ENCODE peak calls at places on chromosomes 1 and 21, in six cellular contexts. U is KG1, I is HEK293T, L is occipital lobe, G is OCI-M1, J is T-helper 2 cell. V is an unnamed sample.

GRCh38 chr1:220330265-220330664 is 58.0 kb upstream of the RAB3GAP2 start:
- DNase-seq in U (no peak), I (no peak), L (no peak), G (peak), J (no peak), V (no peak)

GRCh38 chr1:100883963-100884362 is 10.7 kb downstream of the EXTL2 start:
- DNase-seq in U (no peak), I (peak), L (no peak), G (peak), J (no peak), V (no peak)

GRCh38 chr1:215793210-215793609 is 226.1 kb downstream of the KCTD3 start:
- DNase-seq in U (no peak), I (peak), L (no peak), G (peak), J (no peak), V (peak)

GRCh38 chr1:54249798-54250497 is 50.0 kb downstream of the MRPL37 start:
- DNase-seq in U (no peak), I (peak), L (no peak), G (no peak), J (no peak), V (peak)

GRCh38 chr1:231841616-231842344 is 215.2 kb downstream of the DISC1 start:
- DNase-seq in U (no peak), I (no peak), L (no peak), G (no peak), J (no peak), V (no peak)

GRCh38 chr21:35412231-35412630 is 363.1 kb upstream of the RUNX1 start:
- DNase-seq in U (no peak), I (no peak), L (no peak), G (no peak), J (no peak), V (no peak)

GRCh38 chr21:45104560-45104959 is 30.2 kb downstream of the ADARB1 start:
- DNase-seq in U (no peak), I (no peak), L (no peak), G (no peak), J (no peak), V (peak)

GRCh38 chr21:32410916-32411315 is 1.6 kb upstream of the EVA1C start:
- DNase-seq in U (no peak), I (no peak), L (no peak), G (no peak), J (no peak), V (no peak)

GRCh38 chr1:229844675-229845074 is 218.6 kb downstream of the URB2 start:
- DNase-seq in U (no peak), I (no peak), L (no peak), G (no peak), J (no peak), V (no peak)

GRCh38 chr1:193486671-193487229 is 300.3 kb upstream of the B3GALT2 start:
- DNase-seq in U (no peak), I (no peak), L (no peak), G (no peak), J (no peak), V (no peak)

GRCh38 chr1:246012271-246012854 is 494.7 kb downstream of the SMYD3 start:
- DNase-seq in U (no peak), I (peak), L (no peak), G (peak), J (no peak), V (peak)

GRCh38 chr1:8202182-8202905 is 115.6 kb upstream of the SLC45A1 start:
- DNase-seq in U (no peak), I (no peak), L (peak), G (no peak), J (no peak), V (peak)

GRCh38 chr1:64664287-64664686 is 80.6 kb upstream of the RAVER2 start:
- DNase-seq in U (no peak), I (no peak), L (no peak), G (no peak), J (no peak), V (no peak)

GRCh38 chr1:75233302-75233929 is 99.2 kb downstream of the LHX8 start:
- DNase-seq in U (no peak), I (peak), L (no peak), G (peak), J (no peak), V (peak)

GRCh38 chr1:218259800-218260199 is 25.3 kb upstream of the RRP15 start:
- DNase-seq in U (no peak), I (peak), L (no peak), G (peak), J (no peak), V (no peak)

GRCh38 chr21:17458279-17458678 is 54.6 kb upstream of the CXADR start:
- DNase-seq in U (no peak), I (no peak), L (no peak), G (no peak), J (no peak), V (no peak)

GRCh38 chr1:195851804-195852203 is 756.4 kb downstream of the KCNT2 start:
- DNase-seq in U (no peak), I (no peak), L (no peak), G (no peak), J (no peak), V (no peak)

GRCh38 chr1:27554293-27554692 is 49.7 kb downstream of the AHDC1 start:
- DNase-seq in U (no peak), I (no peak), L (no peak), G (no peak), J (no peak), V (no peak)

GRCh38 chr1:8211620-8212442 is 106.1 kb upstream of the SLC45A1 start:
- DNase-seq in U (no peak), I (no peak), L (no peak), G (peak), J (no peak), V (peak)

GRCh38 chr1:37575692-37576091 is 19.0 kb downstream of the DNALI1 start:
- DNase-seq in U (no peak), I (no peak), L (no peak), G (no peak), J (no peak), V (no peak)

GRCh38 chr1:189597083-189597482 is 880.6 kb downstream of the BRINP3 start:
- DNase-seq in U (no peak), I (no peak), L (no peak), G (peak), J (no peak), V (no peak)

GRCh38 chr1:203390298-203390697 is 39.4 kb upstream of the FMOD start:
- DNase-seq in U (no peak), I (no peak), L (no peak), G (no peak), J (no peak), V (no peak)

GRCh38 chr1:223363856-223364684 is at the start of gene SUSD4:
- DNase-seq in U (no peak), I (peak), L (peak), G (no peak), J (peak), V (no peak)

GRCh38 chr1:104991702-104992101 is 1242.0 kb downstream of the AMY1C start:
- DNase-seq in U (no peak), I (peak), L (no peak), G (peak), J (no peak), V (no peak)

GRCh38 chr1:201488817-201489581 is 17.9 kb downstream of the CSRP1 start:
- DNase-seq in U (no peak), I (no peak), L (peak), G (peak), J (no peak), V (peak)

GRCh38 chr1:56135069-56135863 is 444.1 kb downstream of the PLPP3 start:
- DNase-seq in U (no peak), I (no peak), L (no peak), G (no peak), J (no peak), V (no peak)